ENCODE peak calls at places on chromosomes 12 and 14, in eight cellular contexts. One of them, this sample, is unnamed.

GRCh38 chr14:20179218-20179617 is 11.5 kb upstream of the OR11G2 start:
- DNase-seq in transverse colon: peak; percentile 8
- DNase-seq in A549: no peak
- DNase-seq in suprapubic skin: no peak
- DNase-seq in H1: no peak
- DNase-seq in ovary: no peak
- DNase-seq in K562: no peak
- DNase-seq in GM12878: no peak
- DNase-seq in this sample: no peak

GRCh38 chr12:20367731-20368652 is at the start of gene PDE3A:
- DNase-seq in transverse colon: peak; percentile 76
- DNase-seq in A549: peak; percentile 84
- DNase-seq in suprapubic skin: peak; percentile 71
- DNase-seq in H1: peak; percentile 44
- DNase-seq in ovary: peak; percentile 71
- DNase-seq in K562: no peak
- DNase-seq in GM12878: no peak
- DNase-seq in this sample: no peak

GRCh38 chr14:37056473-37056872 is 115.9 kb downstream of the SLC25A21 start:
- DNase-seq in transverse colon: no peak
- DNase-seq in A549: peak; percentile 18
- DNase-seq in suprapubic skin: no peak
- DNase-seq in H1: peak; percentile 21
- DNase-seq in ovary: no peak
- DNase-seq in K562: no peak
- DNase-seq in GM12878: no peak
- DNase-seq in this sample: no peak

GRCh38 chr14:97219356-97220017 is 422.3 kb downstream of the VRK1 start:
- DNase-seq in transverse colon: no peak
- DNase-seq in A549: no peak
- DNase-seq in suprapubic skin: no peak
- DNase-seq in H1: no peak
- DNase-seq in ovary: no peak
- DNase-seq in K562: no peak
- DNase-seq in GM12878: no peak
- DNase-seq in this sample: peak; percentile 72

GRCh38 chr12:67546718-67547117 is 101.8 kb upstream of the DYRK2 start:
- DNase-seq in transverse colon: no peak
- DNase-seq in A549: no peak
- DNase-seq in suprapubic skin: no peak
- DNase-seq in H1: no peak
- DNase-seq in ovary: no peak
- DNase-seq in K562: no peak
- DNase-seq in GM12878: no peak
- DNase-seq in this sample: no peak

GRCh38 chr12:93777249-93777648 is 100.1 kb downstream of the CRADD start:
- DNase-seq in transverse colon: no peak
- DNase-seq in A549: no peak
- DNase-seq in suprapubic skin: no peak
- DNase-seq in H1: no peak
- DNase-seq in ovary: peak; percentile 29
- DNase-seq in K562: no peak
- DNase-seq in GM12878: no peak
- DNase-seq in this sample: no peak

GRCh38 chr14:59126714-59127436 is 61.6 kb upstream of the DAAM1 start:
- DNase-seq in transverse colon: no peak
- DNase-seq in A549: peak; percentile 52
- DNase-seq in suprapubic skin: no peak
- DNase-seq in H1: no peak
- DNase-seq in ovary: peak; percentile 21
- DNase-seq in K562: peak; percentile 51
- DNase-seq in GM12878: no peak
- DNase-seq in this sample: no peak

GRCh38 chr14:103501921-103502669 is 20.5 kb downstream of the CKB start:
- DNase-seq in transverse colon: no peak
- DNase-seq in A549: no peak
- DNase-seq in suprapubic skin: peak; percentile 22
- DNase-seq in H1: no peak
- DNase-seq in ovary: peak; percentile 13
- DNase-seq in K562: no peak
- DNase-seq in GM12878: no peak
- DNase-seq in this sample: no peak

GRCh38 chr14:99873653-99874052 is 80.4 kb downstream of the EML1 start:
- DNase-seq in transverse colon: no peak
- DNase-seq in A549: no peak
- DNase-seq in suprapubic skin: no peak
- DNase-seq in H1: no peak
- DNase-seq in ovary: no peak
- DNase-seq in K562: no peak
- DNase-seq in GM12878: no peak
- DNase-seq in this sample: peak; percentile 42

GRCh38 chr12:120321382-120322202 is 6.0 kb downstream of the PLA2G1B start:
- DNase-seq in transverse colon: peak; percentile 23
- DNase-seq in A549: no peak
- DNase-seq in suprapubic skin: no peak
- DNase-seq in H1: no peak
- DNase-seq in ovary: no peak
- DNase-seq in K562: no peak
- DNase-seq in GM12878: no peak
- DNase-seq in this sample: no peak

GRCh38 chr12:91382081-91382543 is 199.5 kb upstream of the DCN start:
- DNase-seq in transverse colon: peak; percentile 86
- DNase-seq in A549: peak; percentile 7
- DNase-seq in suprapubic skin: peak; percentile 84
- DNase-seq in H1: peak; percentile 84
- DNase-seq in ovary: peak; percentile 84
- DNase-seq in K562: peak; percentile 48
- DNase-seq in GM12878: peak; percentile 54
- DNase-seq in this sample: no peak

GRCh38 chr14:49761839-49762551 is 6.0 kb upstream of the KLHDC2 start:
- DNase-seq in transverse colon: no peak
- DNase-seq in A549: no peak
- DNase-seq in suprapubic skin: no peak
- DNase-seq in H1: no peak
- DNase-seq in ovary: no peak
- DNase-seq in K562: no peak
- DNase-seq in GM12878: no peak
- DNase-seq in this sample: no peak

GRCh38 chr14:66434464-66434863 is 51.7 kb upstream of the CCDC196 start:
- DNase-seq in transverse colon: no peak
- DNase-seq in A549: no peak
- DNase-seq in suprapubic skin: no peak
- DNase-seq in H1: no peak
- DNase-seq in ovary: no peak
- DNase-seq in K562: no peak
- DNase-seq in GM12878: no peak
- DNase-seq in this sample: no peak

GRCh38 chr14:51865953-51866747 is 5.7 kb downstream of the GNG2 start:
- DNase-seq in transverse colon: no peak
- DNase-seq in A549: no peak
- DNase-seq in suprapubic skin: no peak
- DNase-seq in H1: no peak
- DNase-seq in ovary: no peak
- DNase-seq in K562: no peak
- DNase-seq in GM12878: no peak
- DNase-seq in this sample: no peak

GRCh38 chr14:77475432-77476115 is 17.7 kb downstream of the AHSA1 start:
- DNase-seq in transverse colon: no peak
- DNase-seq in A549: no peak
- DNase-seq in suprapubic skin: no peak
- DNase-seq in H1: no peak
- DNase-seq in ovary: no peak
- DNase-seq in K562: no peak
- DNase-seq in GM12878: no peak
- DNase-seq in this sample: no peak

GRCh38 chr12:12726543-12727093 is 9.4 kb downstream of the CDKN1B start:
- DNase-seq in transverse colon: no peak
- DNase-seq in A549: peak; percentile 41
- DNase-seq in suprapubic skin: no peak
- DNase-seq in H1: no peak
- DNase-seq in ovary: no peak
- DNase-seq in K562: peak; percentile 28
- DNase-seq in GM12878: no peak
- DNase-seq in this sample: peak; percentile 89

GRCh38 chr12:2322554-2323120 is 269.9 kb downstream of the CACNA1C start:
- DNase-seq in transverse colon: no peak
- DNase-seq in A549: no peak
- DNase-seq in suprapubic skin: no peak
- DNase-seq in H1: no peak
- DNase-seq in ovary: no peak
- DNase-seq in K562: no peak
- DNase-seq in GM12878: no peak
- DNase-seq in this sample: no peak

GRCh38 chr12:2323538-2324261 is 270.9 kb downstream of the CACNA1C start:
- DNase-seq in transverse colon: no peak
- DNase-seq in A549: no peak
- DNase-seq in suprapubic skin: no peak
- DNase-seq in H1: no peak
- DNase-seq in ovary: no peak
- DNase-seq in K562: no peak
- DNase-seq in GM12878: no peak
- DNase-seq in this sample: no peak

GRCh38 chr12:2326470-2326869 is 273.7 kb downstream of the CACNA1C start:
- DNase-seq in transverse colon: no peak
- DNase-seq in A549: no peak
- DNase-seq in suprapubic skin: no peak
- DNase-seq in H1: no peak
- DNase-seq in ovary: no peak
- DNase-seq in K562: no peak
- DNase-seq in GM12878: no peak
- DNase-seq in this sample: no peak

GRCh38 chr12:2325501-2325900 is 272.7 kb downstream of the CACNA1C start:
- DNase-seq in transverse colon: no peak
- DNase-seq in A549: no peak
- DNase-seq in suprapubic skin: no peak
- DNase-seq in H1: no peak
- DNase-seq in ovary: no peak
- DNase-seq in K562: no peak
- DNase-seq in GM12878: no peak
- DNase-seq in this sample: no peak

DNA sequence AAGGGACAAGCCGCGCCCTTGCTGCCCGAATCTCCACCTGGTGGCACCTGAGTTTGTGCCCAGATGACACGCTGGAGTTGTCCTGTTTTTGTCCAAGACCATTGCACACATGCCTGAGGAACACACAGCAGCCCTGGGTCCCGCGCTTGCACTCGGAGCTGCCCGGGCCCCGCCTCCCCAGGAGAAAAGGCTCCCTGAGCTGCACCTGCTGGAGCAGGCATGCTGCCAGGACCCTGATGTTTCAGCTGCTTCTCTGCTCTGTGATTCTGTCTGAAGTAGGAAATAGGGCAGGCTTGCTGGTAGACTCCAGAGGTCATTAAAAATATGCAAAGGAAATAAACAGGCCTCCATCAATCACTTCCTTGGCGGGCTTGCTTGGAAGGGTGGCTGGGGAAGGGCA is 271.6 kb downstream of the CACNA1C start:
- DNase-seq in transverse colon: peak; percentile 65
- DNase-seq in A549: no peak
- DNase-seq in suprapubic skin: no peak
- DNase-seq in H1: no peak
- DNase-seq in ovary: no peak
- DNase-seq in K562: no peak
- DNase-seq in GM12878: no peak
- DNase-seq in this sample: no peak
- TF ChIP-seq EP300 in transverse colon: no peak
- TF ChIP-seq EP300 in A549: no peak
- TF ChIP-seq EP300 in suprapubic skin: no peak
- TF ChIP-seq EP300 in H1: no peak
- TF ChIP-seq EP300 in ovary: no peak
- TF ChIP-seq EP300 in K562: no peak
- TF ChIP-seq EP300 in GM12878: no peak
- TF ChIP-seq EP300 in this sample: no peak

DNA sequence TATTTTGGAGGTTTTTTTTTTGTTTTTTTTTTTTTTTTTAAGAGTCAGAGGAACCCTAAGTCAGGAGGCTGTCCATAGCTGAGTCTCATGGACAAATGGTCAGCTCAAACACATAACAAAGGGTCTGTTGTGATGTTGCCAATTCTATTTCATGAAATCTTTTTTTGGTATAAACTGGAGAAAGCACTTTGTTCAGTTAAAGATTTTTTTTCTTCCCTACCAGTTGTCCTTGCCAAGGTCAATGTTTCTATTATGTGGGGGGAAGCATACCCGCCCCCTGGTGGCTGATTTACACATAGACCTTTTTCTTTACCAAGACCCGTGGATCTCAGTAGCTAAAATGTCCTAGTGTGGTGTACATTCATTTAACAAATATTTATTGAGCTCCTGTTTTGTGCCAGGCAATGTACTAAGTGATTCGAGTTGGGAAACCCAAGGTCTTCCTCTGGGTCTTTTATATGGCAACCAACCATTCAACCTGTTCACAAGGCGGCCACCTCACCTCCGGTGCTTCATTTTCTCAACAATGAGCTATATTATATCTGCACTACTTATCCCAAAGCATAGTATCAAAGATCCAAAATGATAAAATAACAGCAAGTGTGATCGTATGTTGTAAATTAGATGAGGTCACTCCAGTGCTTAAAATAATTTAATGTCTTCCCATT is 214.5 kb downstream of the PAH start:
- DNase-seq in transverse colon: peak; percentile 29
- DNase-seq in A549: peak; percentile 53
- DNase-seq in suprapubic skin: no peak
- DNase-seq in H1: no peak
- DNase-seq in ovary: peak; percentile 60
- DNase-seq in K562: peak; percentile 70
- DNase-seq in GM12878: no peak
- DNase-seq in this sample: peak; percentile 92
- TF ChIP-seq EP300 in transverse colon: no peak
- TF ChIP-seq EP300 in A549: no peak
- TF ChIP-seq EP300 in suprapubic skin: no peak
- TF ChIP-seq EP300 in H1: no peak
- TF ChIP-seq EP300 in ovary: no peak
- TF ChIP-seq EP300 in K562: no peak
- TF ChIP-seq EP300 in GM12878: no peak
- TF ChIP-seq EP300 in this sample: no peak

GRCh38 chr12:76259660-76260389 is 88.4 kb downstream of the BBS10 start:
- DNase-seq in transverse colon: no peak
- DNase-seq in A549: no peak
- DNase-seq in suprapubic skin: no peak
- DNase-seq in H1: no peak
- DNase-seq in ovary: no peak
- DNase-seq in K562: no peak
- DNase-seq in GM12878: no peak
- DNase-seq in this sample: no peak
- TF ChIP-seq EP300 in transverse colon: no peak
- TF ChIP-seq EP300 in A549: no peak
- TF ChIP-seq EP300 in suprapubic skin: peak; percentile 63
- TF ChIP-seq EP300 in H1: no peak
- TF ChIP-seq EP300 in ovary: no peak
- TF ChIP-seq EP300 in K562: no peak
- TF ChIP-seq EP300 in GM12878: no peak
- TF ChIP-seq EP300 in this sample: peak; percentile 65

DNA sequence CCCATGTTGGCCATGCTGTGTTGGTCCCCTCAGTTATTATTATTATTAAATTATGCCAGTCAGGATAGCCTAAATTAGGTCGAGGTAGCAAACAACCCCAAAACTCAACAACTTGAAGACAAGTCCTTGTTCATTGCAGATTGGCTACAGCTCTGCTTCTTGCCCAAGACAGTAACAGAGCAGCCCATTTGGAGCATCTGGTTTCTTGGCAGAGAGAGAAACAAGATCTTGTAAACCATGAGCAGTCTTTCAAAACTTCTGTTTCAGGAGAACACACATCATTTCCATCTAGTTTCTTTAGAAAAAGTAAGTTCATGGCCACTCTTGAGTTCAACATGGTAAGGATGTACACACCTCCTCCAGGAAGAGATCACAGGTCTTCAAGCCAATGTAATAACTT is 52.3 kb downstream of the E2F7 start:
- DNase-seq in transverse colon: no peak
- DNase-seq in A549: no peak
- DNase-seq in suprapubic skin: no peak
- DNase-seq in H1: no peak
- DNase-seq in ovary: no peak
- DNase-seq in K562: no peak
- DNase-seq in GM12878: no peak
- DNase-seq in this sample: no peak
- TF ChIP-seq EP300 in transverse colon: no peak
- TF ChIP-seq EP300 in A549: no peak
- TF ChIP-seq EP300 in suprapubic skin: no peak
- TF ChIP-seq EP300 in H1: no peak
- TF ChIP-seq EP300 in ovary: no peak
- TF ChIP-seq EP300 in K562: no peak
- TF ChIP-seq EP300 in GM12878: no peak
- TF ChIP-seq EP300 in this sample: no peak